ENCODE peak calls at places on chromosomes 11 and 22, in four cellular contexts. E is astrocyte, T is fibroblast of villous mesenchyme, B is heart right ventricle. M is an unnamed sample.

GRCh38 chr11:108538022-108538424 is 39.8 kb upstream of the POGLUT3 start:
- DNase-seq in E (no peak), T (peak), B (no peak), M (no peak)

GRCh38 chr11:78132475-78132874 is 7.0 kb downstream of the ALG8 start:
- DNase-seq in E (no peak), T (no peak), B (no peak), M (no peak)

GRCh38 chr22:29226246-29226981 is 20.7 kb downstream of the EMID1 start:
- DNase-seq in E (no peak), T (no peak), B (no peak), M (no peak)

GRCh38 chr11:83159901-83160865 is 3.3 kb downstream of the PCF11 start:
- DNase-seq in E (peak), T (peak), B (no peak), M (peak)

GRCh38 chr11:76609736-76610370 is 60.7 kb downstream of the LRRC32 start:
- DNase-seq in E (peak), T (peak), B (peak), M (peak)

GRCh38 chr11:12271241-12271640 is 106.1 kb upstream of the PARVA start:
- DNase-seq in E (no peak), T (no peak), B (no peak), M (no peak)

GRCh38 chr11:134691985-134692384 is 279.9 kb upstream of the B3GAT1 start:
- DNase-seq in E (peak), T (peak), B (no peak), M (no peak)

GRCh38 chr11:70736937-70737640 is 338.8 kb downstream of the CTTN start:
- DNase-seq in E (no peak), T (no peak), B (no peak), M (no peak)

GRCh38 chr11:115008774-115009173 is 330.4 kb downstream of the NXPE2 start:
- DNase-seq in E (no peak), T (no peak), B (no peak), M (no peak)

GRCh38 chr11:29272019-29272654 is 744.7 kb downstream of the KCNA4 start:
- DNase-seq in E (peak), T (peak), B (no peak), M (peak)

GRCh38 chr11:80606726-80607125 is 1165.9 kb upstream of the TENM4 start:
- DNase-seq in E (no peak), T (no peak), B (no peak), M (peak)

GRCh38 chr11:92109476-92109875 is 115.1 kb upstream of the FAT3 start:
- DNase-seq in E (no peak), T (no peak), B (no peak), M (no peak)
- TF ChIP-seq CTCF in E (no peak), T (no peak), B (no peak), M (no peak)

GRCh38 chr11:97754976-97755375 is 1265.8 kb upstream of the CNTN5 start:
- DNase-seq in E (no peak), T (no peak), B (no peak), M (no peak)

GRCh38 chr11:97751952-97752351 is 1268.8 kb upstream of the CNTN5 start:
- DNase-seq in E (no peak), T (no peak), B (no peak), M (no peak)

GRCh38 chr11:97756571-97757335 is 1264.0 kb upstream of the CNTN5 start:
- DNase-seq in E (no peak), T (no peak), B (no peak), M (no peak)

GRCh38 chr11:97746832-97747231 is 1273.9 kb upstream of the CNTN5 start:
- DNase-seq in E (no peak), T (no peak), B (no peak), M (peak)

GRCh38 chr11:97751405-97751804 is 1269.3 kb upstream of the CNTN5 start:
- DNase-seq in E (no peak), T (no peak), B (peak), M (no peak)
- TF ChIP-seq CTCF in E (no peak), T (no peak), B (no peak), M (no peak)

GRCh38 chr11:66126808-66127555 is 56.9 kb downstream of the PACS1 start:
- DNase-seq in E (peak), T (peak), B (peak), M (peak)
- TF ChIP-seq CTCF in E (no peak), T (no peak), B (no peak), M (peak)

GRCh38 chr22:41951898-41952474 is at the start of gene SMIM45:
- DNase-seq in E (no peak), T (no peak), B (no peak), M (peak)
- TF ChIP-seq CTCF in E (no peak), T (no peak), B (no peak), M (no peak)

M was measured in A673.